ENCODE peak calls at places on chromosomes 7 and 10, in eight cellular contexts. One of them, this sample, is unnamed.

GRCh38 chr7:39621261-39621660 is 2.1 kb upstream of the RALA start:
- DNase-seq in endothelial cell: no peak
- DNase-seq in foreskin fibroblast: peak; percentile 92
- DNase-seq in Peyer's patch: no peak
- DNase-seq in GM13977: no peak
- DNase-seq in NB4: peak; percentile 48
- DNase-seq in neural crest cell: no peak
- DNase-seq in choroid plexus epithelial cell: peak; percentile 84
- DNase-seq in this sample: no peak

GRCh38 chr10:69434926-69435325 is 16.3 kb upstream of the TSPAN15 start:
- DNase-seq in endothelial cell: no peak
- DNase-seq in foreskin fibroblast: no peak
- DNase-seq in Peyer's patch: no peak
- DNase-seq in GM13977: no peak
- DNase-seq in NB4: no peak
- DNase-seq in neural crest cell: no peak
- DNase-seq in choroid plexus epithelial cell: no peak
- DNase-seq in this sample: no peak

GRCh38 chr7:130732980-130733865 is 784 bp downstream of the KLF14 start:
- DNase-seq in endothelial cell: no peak
- DNase-seq in foreskin fibroblast: peak; percentile 15
- DNase-seq in Peyer's patch: peak; percentile 24
- DNase-seq in GM13977: peak; percentile 74
- DNase-seq in NB4: peak; percentile 52
- DNase-seq in neural crest cell: peak; percentile 14
- DNase-seq in choroid plexus epithelial cell: peak; percentile 6
- DNase-seq in this sample: peak; percentile 43

GRCh38 chr10:12631787-12632562 is 282.6 kb downstream of the CAMK1D start:
- DNase-seq in endothelial cell: no peak
- DNase-seq in foreskin fibroblast: no peak
- DNase-seq in Peyer's patch: no peak
- DNase-seq in GM13977: no peak
- DNase-seq in NB4: no peak
- DNase-seq in neural crest cell: no peak
- DNase-seq in choroid plexus epithelial cell: no peak
- DNase-seq in this sample: no peak

GRCh38 chr10:34109952-34110702 is 705.0 kb downstream of the PARD3 start:
- DNase-seq in endothelial cell: no peak
- DNase-seq in foreskin fibroblast: no peak
- DNase-seq in Peyer's patch: no peak
- DNase-seq in GM13977: no peak
- DNase-seq in NB4: peak; percentile 26
- DNase-seq in neural crest cell: no peak
- DNase-seq in choroid plexus epithelial cell: peak; percentile 86
- DNase-seq in this sample: no peak

GRCh38 chr10:108319434-108320222 is 1155.1 kb upstream of the SORCS1 start:
- DNase-seq in endothelial cell: no peak
- DNase-seq in foreskin fibroblast: no peak
- DNase-seq in Peyer's patch: no peak
- DNase-seq in GM13977: no peak
- DNase-seq in NB4: no peak
- DNase-seq in neural crest cell: no peak
- DNase-seq in choroid plexus epithelial cell: no peak
- DNase-seq in this sample: no peak

GRCh38 chr10:72038458-72039001 is 49.8 kb downstream of the SPOCK2 start:
- DNase-seq in endothelial cell: no peak
- DNase-seq in foreskin fibroblast: peak; percentile 64
- DNase-seq in Peyer's patch: no peak
- DNase-seq in GM13977: no peak
- DNase-seq in NB4: no peak
- DNase-seq in neural crest cell: no peak
- DNase-seq in choroid plexus epithelial cell: peak; percentile 27
- DNase-seq in this sample: no peak

GRCh38 chr10:35470535-35470934 is 134.2 kb downstream of the CCNY start:
- DNase-seq in endothelial cell: peak; percentile 33
- DNase-seq in foreskin fibroblast: no peak
- DNase-seq in Peyer's patch: no peak
- DNase-seq in GM13977: no peak
- DNase-seq in NB4: no peak
- DNase-seq in neural crest cell: no peak
- DNase-seq in choroid plexus epithelial cell: no peak
- DNase-seq in this sample: no peak

GRCh38 chr7:44956157-44956766 is 22.6 kb downstream of the MYO1G start:
- DNase-seq in endothelial cell: no peak
- DNase-seq in foreskin fibroblast: no peak
- DNase-seq in Peyer's patch: no peak
- DNase-seq in GM13977: no peak
- DNase-seq in NB4: peak; percentile 16
- DNase-seq in neural crest cell: no peak
- DNase-seq in choroid plexus epithelial cell: no peak
- DNase-seq in this sample: no peak

GRCh38 chr7:50359995-50360925 is 55.7 kb downstream of the IKZF1 start:
- DNase-seq in endothelial cell: no peak
- DNase-seq in foreskin fibroblast: no peak
- DNase-seq in Peyer's patch: peak; percentile 67
- DNase-seq in GM13977: no peak
- DNase-seq in NB4: no peak
- DNase-seq in neural crest cell: no peak
- DNase-seq in choroid plexus epithelial cell: peak; percentile 7
- DNase-seq in this sample: no peak

GRCh38 chr10:3353235-3353634 is 180.7 kb upstream of the PITRM1 start:
- DNase-seq in endothelial cell: no peak
- DNase-seq in foreskin fibroblast: no peak
- DNase-seq in Peyer's patch: no peak
- DNase-seq in GM13977: no peak
- DNase-seq in NB4: no peak
- DNase-seq in neural crest cell: no peak
- DNase-seq in choroid plexus epithelial cell: no peak
- DNase-seq in this sample: no peak

GRCh38 chr10:80600251-80600650 is 62.5 kb downstream of the SH2D4B start:
- DNase-seq in endothelial cell: no peak
- DNase-seq in foreskin fibroblast: no peak
- DNase-seq in Peyer's patch: no peak
- DNase-seq in GM13977: no peak
- DNase-seq in NB4: no peak
- DNase-seq in neural crest cell: no peak
- DNase-seq in choroid plexus epithelial cell: no peak
- DNase-seq in this sample: no peak

GRCh38 chr10:80598084-80598798 is 60.5 kb downstream of the SH2D4B start:
- DNase-seq in endothelial cell: no peak
- DNase-seq in foreskin fibroblast: no peak
- DNase-seq in Peyer's patch: no peak
- DNase-seq in GM13977: peak; percentile 42
- DNase-seq in NB4: peak; percentile 69
- DNase-seq in neural crest cell: no peak
- DNase-seq in choroid plexus epithelial cell: no peak
- DNase-seq in this sample: no peak

GRCh38 chr10:80598951-80599350 is 61.2 kb downstream of the SH2D4B start:
- DNase-seq in endothelial cell: no peak
- DNase-seq in foreskin fibroblast: no peak
- DNase-seq in Peyer's patch: no peak
- DNase-seq in GM13977: no peak
- DNase-seq in NB4: no peak
- DNase-seq in neural crest cell: no peak
- DNase-seq in choroid plexus epithelial cell: no peak
- DNase-seq in this sample: no peak

GRCh38 chr10:80599424-80599847 is 61.7 kb downstream of the SH2D4B start:
- DNase-seq in endothelial cell: peak; percentile 69
- DNase-seq in foreskin fibroblast: no peak
- DNase-seq in Peyer's patch: no peak
- DNase-seq in GM13977: peak; percentile 73
- DNase-seq in NB4: peak; percentile 95
- DNase-seq in neural crest cell: peak; percentile 55
- DNase-seq in choroid plexus epithelial cell: peak; percentile 69
- DNase-seq in this sample: no peak

DNA sequence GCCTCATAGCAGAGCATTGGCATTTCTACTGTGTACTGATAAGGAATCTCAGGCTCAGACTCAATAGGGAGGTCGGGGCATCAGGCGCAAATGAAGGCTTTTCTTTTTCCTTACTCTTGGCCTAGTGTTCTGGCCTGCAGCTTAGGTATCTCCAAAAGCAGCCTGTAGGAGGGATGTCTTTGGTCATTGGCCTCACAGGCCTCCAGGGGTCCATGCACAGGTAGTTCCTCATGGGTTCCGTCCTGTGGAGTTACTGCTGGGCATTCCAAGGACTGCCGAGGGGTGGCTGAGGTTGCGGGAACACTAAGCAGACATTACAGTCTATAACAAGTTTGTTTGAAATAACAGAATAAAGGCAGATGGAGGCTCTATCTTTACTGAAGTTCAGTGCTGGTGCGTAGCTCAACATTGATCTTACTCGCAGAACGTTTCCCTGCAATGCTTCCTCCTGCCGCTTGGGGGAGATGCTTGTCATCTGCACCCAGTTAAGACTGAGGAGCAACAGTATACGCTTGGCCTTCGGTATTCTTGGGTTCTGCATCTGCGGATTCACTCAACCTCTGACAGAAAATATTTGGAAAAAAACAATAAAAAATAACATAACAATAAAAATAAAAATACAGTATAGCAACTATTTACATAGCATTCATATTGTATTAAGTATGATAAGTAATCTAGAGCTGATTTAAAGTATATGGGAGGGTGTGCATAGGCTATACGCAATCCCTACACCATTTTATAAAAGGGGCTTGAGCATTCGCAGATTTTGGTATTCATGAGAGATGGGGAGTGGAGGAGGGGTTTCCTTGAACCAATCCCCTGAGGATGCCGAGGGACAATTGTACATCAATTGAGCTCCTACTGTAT is 58.9 kb downstream of the SH2D4B start:
- DNase-seq in endothelial cell: peak; percentile 33
- DNase-seq in foreskin fibroblast: no peak
- DNase-seq in Peyer's patch: peak; percentile 20
- DNase-seq in GM13977: no peak
- DNase-seq in NB4: peak; percentile 70
- DNase-seq in neural crest cell: peak; percentile 26
- DNase-seq in choroid plexus epithelial cell: peak; percentile 77
- DNase-seq in this sample: no peak
- TF ChIP-seq CTCF in endothelial cell: peak; percentile 88
- TF ChIP-seq CTCF in foreskin fibroblast: peak; percentile 78
- TF ChIP-seq CTCF in Peyer's patch: peak; percentile 69
- TF ChIP-seq CTCF in GM13977: peak; percentile 69
- TF ChIP-seq CTCF in NB4: peak; percentile 91
- TF ChIP-seq CTCF in neural crest cell: peak; percentile 70
- TF ChIP-seq CTCF in choroid plexus epithelial cell: peak; percentile 95
- TF ChIP-seq CTCF in this sample: no peak

DNA sequence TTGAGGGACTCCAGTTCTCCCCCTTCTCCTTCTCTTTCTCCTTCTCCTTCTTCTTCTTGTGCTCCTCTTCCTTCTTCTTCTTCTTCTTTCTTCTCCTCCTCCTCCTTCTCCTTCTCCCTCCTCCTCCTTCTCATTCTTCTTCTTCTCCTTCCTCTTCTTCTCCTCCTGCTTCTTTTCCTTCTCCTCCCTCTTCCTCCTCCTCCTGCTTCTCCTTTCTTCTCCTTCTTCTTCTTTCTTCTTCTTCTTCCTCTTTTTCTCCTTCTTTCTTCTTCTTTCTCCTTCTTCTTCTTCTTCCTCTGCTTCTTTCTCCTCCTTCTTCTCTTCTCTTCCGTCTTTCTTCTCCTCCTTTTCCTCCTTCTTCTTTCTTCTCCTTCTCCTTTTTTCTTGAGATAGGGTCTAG is 25.6 kb upstream of the LIMK1 start:
- DNase-seq in endothelial cell: no peak
- DNase-seq in foreskin fibroblast: no peak
- DNase-seq in Peyer's patch: no peak
- DNase-seq in GM13977: no peak
- DNase-seq in NB4: no peak
- DNase-seq in neural crest cell: no peak
- DNase-seq in choroid plexus epithelial cell: no peak
- DNase-seq in this sample: no peak
- TF ChIP-seq CTCF in endothelial cell: no peak
- TF ChIP-seq CTCF in foreskin fibroblast: no peak
- TF ChIP-seq CTCF in Peyer's patch: no peak
- TF ChIP-seq CTCF in GM13977: no peak
- TF ChIP-seq CTCF in NB4: no peak
- TF ChIP-seq CTCF in neural crest cell: no peak
- TF ChIP-seq CTCF in choroid plexus epithelial cell: no peak
- TF ChIP-seq CTCF in this sample: no peak

GRCh38 chr7:47483604-47484273 is 98.2 kb downstream of the TNS3 start:
- DNase-seq in endothelial cell: peak; percentile 27
- DNase-seq in foreskin fibroblast: no peak
- DNase-seq in Peyer's patch: no peak
- DNase-seq in GM13977: no peak
- DNase-seq in NB4: peak; percentile 58
- DNase-seq in neural crest cell: no peak
- DNase-seq in choroid plexus epithelial cell: peak; percentile 48
- DNase-seq in this sample: no peak
- TF ChIP-seq CTCF in endothelial cell: no peak
- TF ChIP-seq CTCF in foreskin fibroblast: no peak
- TF ChIP-seq CTCF in Peyer's patch: no peak
- TF ChIP-seq CTCF in GM13977: no peak
- TF ChIP-seq CTCF in NB4: peak; percentile 33
- TF ChIP-seq CTCF in neural crest cell: peak; percentile 27
- TF ChIP-seq CTCF in choroid plexus epithelial cell: peak; percentile 41
- TF ChIP-seq CTCF in this sample: no peak

GRCh38 chr10:14560794-14561765 is 213.6 kb downstream of the FAM107B start:
- DNase-seq in endothelial cell: no peak
- DNase-seq in foreskin fibroblast: no peak
- DNase-seq in Peyer's patch: no peak
- DNase-seq in GM13977: no peak
- DNase-seq in NB4: peak; percentile 55
- DNase-seq in neural crest cell: no peak
- DNase-seq in choroid plexus epithelial cell: no peak
- DNase-seq in this sample: no peak

GRCh38 chr10:14558025-14558424 is 216.7 kb downstream of the FAM107B start:
- DNase-seq in endothelial cell: no peak
- DNase-seq in foreskin fibroblast: no peak
- DNase-seq in Peyer's patch: no peak
- DNase-seq in GM13977: no peak
- DNase-seq in NB4: no peak
- DNase-seq in neural crest cell: no peak
- DNase-seq in choroid plexus epithelial cell: no peak
- DNase-seq in this sample: no peak

GRCh38 chr10:14562197-14562596 is 212.5 kb downstream of the FAM107B start:
- DNase-seq in endothelial cell: no peak
- DNase-seq in foreskin fibroblast: no peak
- DNase-seq in Peyer's patch: no peak
- DNase-seq in GM13977: no peak
- DNase-seq in NB4: no peak
- DNase-seq in neural crest cell: no peak
- DNase-seq in choroid plexus epithelial cell: no peak
- DNase-seq in this sample: no peak

GRCh38 chr10:14562615-14563214 is 212.0 kb downstream of the FAM107B start:
- DNase-seq in endothelial cell: no peak
- DNase-seq in foreskin fibroblast: no peak
- DNase-seq in Peyer's patch: no peak
- DNase-seq in GM13977: no peak
- DNase-seq in NB4: peak; percentile 46
- DNase-seq in neural crest cell: no peak
- DNase-seq in choroid plexus epithelial cell: no peak
- DNase-seq in this sample: no peak

DNA sequence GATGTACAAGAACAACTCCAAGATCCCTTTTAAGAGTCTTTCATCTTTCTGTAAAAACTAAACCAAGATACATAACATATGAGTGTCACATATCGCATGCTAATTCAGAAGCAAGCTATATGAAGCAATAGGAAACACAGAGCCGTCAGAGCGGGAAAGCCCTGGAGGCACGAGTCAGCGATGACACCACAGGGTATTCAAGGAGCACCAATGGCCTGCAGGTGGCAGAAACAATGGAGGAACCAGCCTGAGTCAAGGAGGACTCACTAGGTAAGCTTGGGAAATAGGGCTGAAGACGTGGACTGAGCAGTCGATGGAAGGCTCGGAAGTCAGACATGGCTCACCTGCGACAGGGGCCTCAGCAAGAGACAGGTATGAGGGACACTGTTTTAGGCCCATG is 214.4 kb downstream of the FAM107B start:
- DNase-seq in endothelial cell: peak; percentile 41
- DNase-seq in foreskin fibroblast: peak; percentile 49
- DNase-seq in Peyer's patch: no peak
- DNase-seq in GM13977: no peak
- DNase-seq in NB4: peak; percentile 92
- DNase-seq in neural crest cell: no peak
- DNase-seq in choroid plexus epithelial cell: peak; percentile 31
- DNase-seq in this sample: no peak
- TF ChIP-seq CTCF in endothelial cell: no peak
- TF ChIP-seq CTCF in foreskin fibroblast: no peak
- TF ChIP-seq CTCF in Peyer's patch: peak; percentile 51
- TF ChIP-seq CTCF in GM13977: no peak
- TF ChIP-seq CTCF in NB4: peak; percentile 14
- TF ChIP-seq CTCF in neural crest cell: peak; percentile 23
- TF ChIP-seq CTCF in choroid plexus epithelial cell: peak; percentile 14
- TF ChIP-seq CTCF in this sample: no peak